ENCODE peak calls at places on chromosomes 11 and 22, in nine cellular contexts. Q, E, M, K, O, C, D, B and V are unnamed samples.

GRCh38 chr11:35861191-35861590 is 82.7 kb upstream of the LDLRAD3 start:
- DNase-seq in Q (no peak), E (no peak), M (no peak), K (no peak), O (no peak), C (no peak), D (no peak), B (no peak), V (no peak)

GRCh38 chr11:21289686-21290085 is 620.3 kb downstream of the NELL1 start:
- DNase-seq in Q (no peak), E (no peak), M (no peak), K (no peak), O (no peak), C (no peak), D (no peak), B (no peak), V (no peak)

GRCh38 chr11:19196458-19196857 is 5.3 kb downstream of the CSRP3 start:
- DNase-seq in Q (no peak), E (no peak), M (no peak), K (no peak), O (no peak), C (no peak), D (no peak), B (no peak), V (no peak)

GRCh38 chr11:133383689-133384088 is 148.6 kb downstream of the OPCML start:
- DNase-seq in Q (no peak), E (no peak), M (no peak), K (no peak), O (no peak), C (no peak), D (no peak), B (no peak), V (no peak)

GRCh38 chr22:37811867-37812266 is 4.1 kb downstream of the GCAT start:
- DNase-seq in Q (no peak), E (no peak), M (no peak), K (no peak), O (no peak), C (no peak), D (no peak), B (no peak), V (no peak)

GRCh38 chr11:104238916-104239315 is 75.0 kb upstream of the PDGFD start:
- DNase-seq in Q (no peak), E (no peak), M (no peak), K (no peak), O (no peak), C (no peak), D (no peak), B (no peak), V (no peak)

GRCh38 chr11:114440121-114440860 is 1.0 kb downstream of the REXO2 start:
- DNase-seq in Q (peak; percentile 49), E (no peak), M (no peak), K (no peak), O (no peak), C (no peak), D (no peak), B (no peak), V (peak; percentile 42)

GRCh38 chr11:6438979-6439571 is 1.7 kb downstream of the HPX start:
- DNase-seq in Q (peak; percentile 70), E (peak; percentile 55), M (no peak), K (no peak), O (no peak), C (peak; percentile 70), D (peak; percentile 29), B (peak; percentile 19), V (peak; percentile 77)

GRCh38 chr11:94897330-94897768 is 76.0 kb downstream of the CWC15 start:
- DNase-seq in Q (peak; percentile 68), E (peak; percentile 26), M (no peak), K (no peak), O (no peak), C (peak; percentile 42), D (peak; percentile 39), B (no peak), V (peak; percentile 66)

GRCh38 chr11:129719037-129719436 is 96.6 kb upstream of the TMEM45B start:
- DNase-seq in Q (no peak), E (no peak), M (no peak), K (no peak), O (no peak), C (no peak), D (no peak), B (no peak), V (no peak)

GRCh38 chr11:18310800-18311340 is 11.1 kb downstream of the HPS5 start:
- DNase-seq in Q (no peak), E (peak; percentile 26), M (no peak), K (no peak), O (no peak), C (no peak), D (no peak), B (no peak), V (no peak)

GRCh38 chr22:49087716-49088660 is 739.7 kb downstream of the BRD1 start:
- DNase-seq in Q (no peak), E (no peak), M (no peak), K (no peak), O (no peak), C (no peak), D (no peak), B (no peak), V (no peak)

GRCh38 chr11:109869536-109869935 is 223.7 kb upstream of the ZC3H12C start:
- DNase-seq in Q (no peak), E (no peak), M (no peak), K (no peak), O (no peak), C (no peak), D (no peak), B (no peak), V (no peak)

GRCh38 chr22:40138866-40139265 is 38.9 kb upstream of the TNRC6B start:
- DNase-seq in Q (no peak), E (no peak), M (no peak), K (no peak), O (no peak), C (no peak), D (no peak), B (no peak), V (no peak)

GRCh38 chr11:35623708-35624168 is 5.5 kb downstream of the FJX1 start:
- DNase-seq in Q (peak; percentile 50), E (no peak), M (no peak), K (no peak), O (no peak), C (no peak), D (no peak), B (no peak), V (peak; percentile 39)

GRCh38 chr11:130648601-130649000 is 200.2 kb downstream of the ADAMTS15 start:
- DNase-seq in Q (no peak), E (no peak), M (no peak), K (no peak), O (no peak), C (no peak), D (no peak), B (no peak), V (no peak)

GRCh38 chr22:46791201-46791731 is 28.8 kb downstream of the TBC1D22A start:
- DNase-seq in Q (peak; percentile 59), E (no peak), M (peak; percentile 90), K (peak; percentile 66), O (peak; percentile 51), C (no peak), D (no peak), B (no peak), V (no peak)

GRCh38 chr11:118857385-118857784 is 26.3 kb upstream of the CXCR5 start:
- DNase-seq in Q (no peak), E (no peak), M (no peak), K (no peak), O (no peak), C (no peak), D (no peak), B (no peak), V (no peak)

GRCh38 chr11:11149671-11150459 is 203.2 kb downstream of the CSNK2A3 start:
- DNase-seq in Q (no peak), E (no peak), M (peak; percentile 92), K (no peak), O (no peak), C (no peak), D (no peak), B (no peak), V (no peak)

GRCh38 chr11:88827018-88827676 is 238.6 kb downstream of the GRM5 start:
- DNase-seq in Q (no peak), E (peak; percentile 7), M (no peak), K (no peak), O (no peak), C (no peak), D (no peak), B (no peak), V (peak; percentile 17)

GRCh38 chr22:40484906-40485660 is 114.7 kb downstream of the SGSM3 start:
- DNase-seq in Q (peak; percentile 60), E (no peak), M (no peak), K (no peak), O (no peak), C (no peak), D (no peak), B (no peak), V (no peak)

GRCh38 chr22:32531228-32531627 is 56.6 kb downstream of the FBXO7 start:
- DNase-seq in Q (no peak), E (no peak), M (no peak), K (no peak), O (no peak), C (no peak), D (no peak), B (no peak), V (no peak)

GRCh38 chr22:40036591-40037225 is 42.0 kb downstream of the FAM83F start:
- DNase-seq in Q (peak; percentile 73), E (peak; percentile 68), M (no peak), K (no peak), O (no peak), C (peak; percentile 43), D (peak; percentile 67), B (peak; percentile 53), V (peak; percentile 84)

GRCh38 chr11:855796-856195 is 13.1 kb downstream of the TSPAN4 start:
- DNase-seq in Q (no peak), E (no peak), M (no peak), K (no peak), O (no peak), C (no peak), D (no peak), B (no peak), V (no peak)

GRCh38 chr11:58813693-58814092 is 30.8 kb downstream of the GLYATL2 start:
- DNase-seq in Q (no peak), E (no peak), M (no peak), K (no peak), O (no peak), C (no peak), D (no peak), B (no peak), V (no peak)

GRCh38 chr11:13885083-13885482 is 77.4 kb upstream of the SPON1 start:
- DNase-seq in Q (no peak), E (no peak), M (no peak), K (no peak), O (no peak), C (no peak), D (no peak), B (no peak), V (no peak)

GRCh38 chr11:43035011-43035564 is 276.7 kb upstream of the API5 start:
- DNase-seq in Q (no peak), E (peak; percentile 28), M (no peak), K (no peak), O (no peak), C (no peak), D (no peak), B (no peak), V (peak; percentile 8)